ENCODE peak calls at places on chromosomes 3 and 15, in five cellular contexts. Y, I, O, R and C are unnamed samples.

GRCh38 chr15:68367992-68368391 is 64.0 kb downstream of the ITGA11 start:
- DNase-seq in Y (no peak), I (no peak), O (no peak), R (no peak), C (no peak)

GRCh38 chr3:162540421-162540820 is 1043.8 kb downstream of the OTOL1 start:
- DNase-seq in Y (no peak), I (no peak), O (no peak), R (no peak), C (no peak)

GRCh38 chr3:157089455-157090221 is 70.3 kb downstream of the CCNL1 start:
- DNase-seq in Y (peak; percentile 56), I (no peak), O (no peak), R (no peak), C (peak; percentile 77)

GRCh38 chr3:67154429-67154828 is 156.3 kb downstream of the KBTBD8 start:
- DNase-seq in Y (no peak), I (no peak), O (peak; percentile 49), R (no peak), C (no peak)

GRCh38 chr15:92801774-92802464 is 98.2 kb upstream of the CHD2 start:
- DNase-seq in Y (no peak), I (no peak), O (no peak), R (no peak), C (peak; percentile 86)

GRCh38 chr3:4948395-4948794 is 30.8 kb upstream of the BHLHE40 start:
- DNase-seq in Y (no peak), I (no peak), O (no peak), R (no peak), C (no peak)

GRCh38 chr3:115272036-115272824 is 125.1 kb upstream of the ZBTB20 start:
- DNase-seq in Y (no peak), I (peak; percentile 22), O (no peak), R (no peak), C (no peak)

GRCh38 chr3:30511524-30512278 is 94.7 kb upstream of the TGFBR2 start:
- DNase-seq in Y (no peak), I (no peak), O (no peak), R (no peak), C (no peak)

GRCh38 chr3:87733671-87734367 is 325.0 kb downstream of the CGGBP1 start:
- DNase-seq in Y (no peak), I (no peak), O (no peak), R (no peak), C (no peak)

GRCh38 chr15:82124331-82125263 is 78.8 kb upstream of the MEX3B start:
- DNase-seq in Y (no peak), I (no peak), O (peak; percentile 52), R (no peak), C (no peak)

GRCh38 chr3:121870710-121871109 is 23.5 kb upstream of the SLC15A2 start:
- DNase-seq in Y (no peak), I (no peak), O (no peak), R (no peak), C (no peak)

GRCh38 chr3:121869731-121870130 is 24.5 kb upstream of the SLC15A2 start:
- DNase-seq in Y (no peak), I (no peak), O (no peak), R (no peak), C (no peak)

DNA sequence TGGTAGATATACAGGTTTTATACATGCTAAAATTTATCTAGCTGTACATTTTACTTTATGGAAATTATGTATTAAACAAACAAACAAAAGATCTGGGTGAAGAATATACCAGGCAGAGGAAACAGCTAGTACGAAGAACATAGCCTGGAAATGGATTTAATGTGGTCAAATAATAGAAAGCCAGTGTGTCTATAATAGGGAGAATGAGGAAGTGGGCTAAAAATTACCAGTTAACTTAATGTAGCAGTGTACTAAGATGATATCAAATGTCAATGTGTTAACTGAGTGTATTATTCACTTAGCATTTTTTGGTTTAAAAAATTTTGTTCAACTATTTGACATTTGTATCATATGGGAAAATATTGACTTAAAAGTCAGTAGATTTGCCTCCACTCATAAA is 22.8 kb upstream of the SLC15A2 start:
- DNase-seq in Y (no peak), I (no peak), O (no peak), R (no peak), C (no peak)
- TF ChIP-seq EP300 in Y (no peak), I (no peak), O (no peak), R (no peak), C (no peak)

GRCh38 chr3:112304611-112305010 is 10.6 kb upstream of the SLC9C1 start:
- DNase-seq in Y (no peak), I (no peak), O (no peak), R (no peak), C (no peak)
- TF ChIP-seq CTCF in Y (no peak), I (peak; percentile 28), O (peak; percentile 14), R (no peak), C (peak; percentile 30)

DNA sequence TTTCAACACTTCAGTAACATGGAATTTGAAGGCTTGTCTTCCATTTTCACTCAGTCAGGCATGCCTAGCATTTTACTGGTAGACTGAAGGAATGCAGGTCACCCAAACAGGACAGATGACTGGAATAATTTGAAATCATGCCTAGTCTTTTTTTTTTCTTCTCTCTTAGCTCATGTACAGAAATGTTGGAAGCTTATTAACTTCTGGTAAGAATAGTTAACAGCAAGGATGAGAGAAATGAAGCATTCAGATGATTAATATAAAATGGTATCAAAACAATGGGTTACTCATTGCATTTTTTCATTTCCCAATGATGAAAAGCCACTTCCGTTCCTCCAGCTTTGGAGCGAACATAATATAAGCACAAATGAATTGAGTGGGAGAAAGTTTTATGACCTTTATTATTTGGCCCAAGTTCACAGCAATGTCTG is 431.5 kb upstream of the RASGRP1 start:
- DNase-seq in Y (no peak), I (no peak), O (no peak), R (no peak), C (no peak)
- TF ChIP-seq EP300 in Y (no peak), I (no peak), O (no peak), R (no peak), C (no peak)

GRCh38 chr3:1693145-1693544 is 405.5 kb upstream of the CNTN4 start:
- DNase-seq in Y (no peak), I (no peak), O (no peak), R (no peak), C (no peak)
- TF ChIP-seq CTCF in Y (no peak), I (no peak), O (peak; percentile 6), R (no peak), C (no peak)

GRCh38 chr15:72456684-72457083 is 17.4 kb upstream of the ARIH1 start:
- DNase-seq in Y (no peak), I (no peak), O (no peak), R (no peak), C (no peak)
- TF ChIP-seq EP300 in Y (no peak), I (no peak), O (no peak), R (no peak), C (no peak)

GRCh38 chr3:41881233-41881821 is 80.6 kb downstream of the ULK4 start:
- DNase-seq in Y (no peak), I (peak; percentile 29), O (no peak), R (no peak), C (no peak)
- TF ChIP-seq CTCF in Y (peak; percentile 73), I (peak; percentile 69), O (peak; percentile 51), R (peak; percentile 73), C (peak; percentile 37)

GRCh38 chr15:69597061-69597592 is 144.5 kb downstream of the RPLP1 start:
- DNase-seq in Y (peak; percentile 5), I (no peak), O (no peak), R (no peak), C (no peak)

GRCh38 chr15:69592954-69593353 is 140.3 kb downstream of the RPLP1 start:
- DNase-seq in Y (no peak), I (no peak), O (no peak), R (no peak), C (no peak)

GRCh38 chr15:69593981-69594966 is 141.7 kb downstream of the RPLP1 start:
- DNase-seq in Y (peak; percentile 92), I (no peak), O (no peak), R (no peak), C (peak; percentile 58)

GRCh38 chr15:69593488-69593887 is 140.9 kb downstream of the RPLP1 start:
- DNase-seq in Y (no peak), I (no peak), O (no peak), R (no peak), C (no peak)

DNA sequence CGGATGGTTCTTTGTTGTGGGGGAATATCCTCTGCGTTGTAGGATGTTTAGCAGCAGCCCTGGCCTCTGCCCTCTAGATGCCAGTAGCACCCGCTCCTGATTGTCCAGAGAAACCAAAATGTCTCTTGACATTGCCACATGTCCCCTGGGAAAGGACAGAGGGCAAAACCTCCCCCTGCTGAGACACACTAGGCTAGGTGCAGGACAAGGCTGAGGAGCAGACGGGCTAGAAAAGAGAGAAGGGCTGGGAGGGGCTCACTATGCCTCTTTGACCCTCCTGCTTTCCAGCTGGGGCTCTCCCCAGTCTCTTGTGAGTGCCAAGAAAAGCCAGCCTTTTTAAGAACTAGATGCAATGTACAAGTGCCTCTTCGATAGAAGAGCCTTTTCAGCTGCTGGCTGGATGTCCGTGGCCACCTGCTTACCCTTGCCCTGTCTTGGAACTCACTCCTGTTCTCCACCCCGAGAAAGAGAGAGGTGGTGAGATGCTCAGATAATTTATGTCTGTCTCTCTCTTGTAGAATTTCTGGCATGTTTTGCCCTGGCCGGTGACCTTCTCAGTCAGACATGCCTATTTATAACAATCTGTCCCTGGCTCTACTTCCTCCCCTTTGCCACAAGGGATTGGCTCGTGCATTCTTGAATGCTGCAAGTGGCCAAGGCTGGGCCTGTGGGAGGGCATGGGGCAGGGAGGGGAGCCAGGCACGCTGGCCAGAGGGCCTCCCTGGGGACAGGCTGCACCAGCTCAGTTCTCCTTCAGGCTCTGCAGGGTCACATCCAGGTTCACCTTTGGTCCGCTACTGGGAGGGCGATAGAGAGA is 142.6 kb downstream of the RPLP1 start:
- DNase-seq in Y (peak; percentile 80), I (no peak), O (no peak), R (no peak), C (peak; percentile 74)
- TF ChIP-seq EP300 in Y (no peak), I (no peak), O (no peak), R (no peak), C (no peak)

GRCh38 chr15:49622561-49622960 is 1.7 kb downstream of the DTWD1 start:
- DNase-seq in Y (no peak), I (peak; percentile 10), O (no peak), R (no peak), C (no peak)
- TF ChIP-seq CTCF in Y (no peak), I (peak; percentile 11), O (peak; percentile 11), R (no peak), C (no peak)

GRCh38 chr3:50122071-50122470 is 33.1 kb upstream of the SEMA3F start:
- DNase-seq in Y (no peak), I (no peak), O (no peak), R (no peak), C (peak; percentile 60)
- TF ChIP-seq EP300 in Y (no peak), I (no peak), O (no peak), R (no peak), C (no peak)

GRCh38 chr15:99981223-99981647 is 248.0 kb upstream of the LYSMD4 start:
- DNase-seq in Y (no peak), I (no peak), O (no peak), R (no peak), C (no peak)
- TF ChIP-seq CTCF in Y (no peak), I (no peak), O (peak; percentile 38), R (no peak), C (no peak)